ENCODE peak calls at places on chromosome 6, in ten cellular contexts. X is ACHN, W is astrocyte of the spinal cord, J is DMS153, Q is hepatic stellate cell, E is HCT116, F is NCI-H510A, C is heart right ventricle, S is fibroblast of the conjunctiva, I is IMR-90. Y is an unnamed sample.

GRCh38 chr6:52571099-52571755 is 5.6 kb downstream of the TRAM2 start:
- DNase-seq in I (no peak), X (no peak), Q (no peak), E (no peak), S (no peak), C (peak; percentile 8), J (no peak), W (no peak), F (no peak), Y (no peak)

GRCh38 chr6:44779130-44779826 is 391.8 kb downstream of the CDC5L start:
- DNase-seq in S (no peak), J (no peak), I (no peak), X (no peak), E (no peak), F (no peak), W (no peak), Q (no peak), C (no peak), Y (no peak)

GRCh38 chr6:159578629-159579028 is 114.4 kb downstream of the SOD2 start:
- DNase-seq in E (no peak), Q (no peak), J (no peak), X (no peak), W (no peak), I (no peak), S (no peak), F (no peak), C (no peak), Y (peak; percentile 71)

GRCh38 chr6:56902551-56903464 is 52.1 kb upstream of the BEND6 start:
- DNase-seq in Q (peak; percentile 58), W (peak; percentile 64), C (peak; percentile 9), E (no peak), X (peak; percentile 56), I (peak; percentile 76), S (peak; percentile 51), F (no peak), J (no peak), Y (peak; percentile 38)

GRCh38 chr6:119360262-119360915 is 10.8 kb upstream of the MAN1A1 start:
- DNase-seq in Q (no peak), J (no peak), F (no peak), E (no peak), X (no peak), C (no peak), S (no peak), W (no peak), I (no peak), Y (no peak)

GRCh38 chr6:88588938-88589337 is 374.5 kb downstream of the RNGTT start:
- DNase-seq in J (no peak), S (no peak), X (no peak), Q (no peak), W (no peak), E (no peak), I (no peak), C (no peak), F (no peak), Y (no peak)

GRCh38 chr6:39228111-39228971 is 934 bp downstream of the KCNK5 start:
- DNase-seq in W (no peak), Q (no peak), C (no peak), E (no peak), J (no peak), F (no peak), I (no peak), S (no peak), X (no peak), Y (no peak)

GRCh38 chr6:2940010-2940850 is 31.1 kb downstream of the SERPINB6 start:
- DNase-seq in C (no peak), F (no peak), Q (no peak), X (no peak), S (no peak), E (no peak), I (no peak), W (no peak), J (no peak), Y (no peak)